ENCODE peak calls at places on chromosomes 5 and 9, in eight cellular contexts. B is A549, R is tibial nerve, Q is body of pancreas, P is esophagus muscularis mucosa, K is GM12878, V is K562, Y is ovary. X is an unnamed sample.

GRCh38 chr5:14879985-14880589 is 8.5 kb upstream of the ANKH start:
- DNase-seq in Y (no peak), B (no peak), P (no peak), K (no peak), V (no peak), Q (no peak), R (no peak), X (no peak)

GRCh38 chr5:159223469-159223868 is 14.1 kb upstream of the RNF145 start:
- DNase-seq in P (no peak), R (no peak), B (no peak), Y (no peak), V (no peak), K (no peak), Q (no peak), X (no peak)

GRCh38 chr9:129898205-129898604 is 62.9 kb downstream of the USP20 start:
- DNase-seq in B (peak; percentile 68), Y (no peak), V (no peak), K (no peak), Q (no peak), P (no peak), R (no peak), X (no peak)

GRCh38 chr9:89379508-89380115 is 61.3 kb downstream of the SECISBP2 start:
- DNase-seq in P (no peak), Y (no peak), V (no peak), R (no peak), Q (no peak), K (no peak), B (no peak), X (no peak)

GRCh38 chr5:60677831-60678664 is 21.9 kb downstream of the DEPDC1B start:
- DNase-seq in V (peak; percentile 50), Y (no peak), Q (no peak), R (no peak), P (no peak), K (peak; percentile 20), B (peak; percentile 56), X (peak; percentile 82)

GRCh38 chr9:80874276-80874675 is 815.1 kb downstream of the TLE1 start:
- DNase-seq in V (no peak), Y (no peak), Q (no peak), K (no peak), B (no peak), P (no peak), R (no peak), X (no peak)

GRCh38 chr9:100426532-100427365 is at the start of gene MSANTD3:
- DNase-seq in K (no peak), B (peak; percentile 77), Q (peak; percentile 84), R (no peak), P (no peak), V (peak; percentile 82), Y (peak; percentile 52), X (peak; percentile 74)

GRCh38 chr5:1921711-1922110 is 39.0 kb upstream of the IRX4 start:
- DNase-seq in B (no peak), Q (no peak), R (no peak), K (no peak), P (no peak), Y (no peak), V (no peak), X (peak; percentile 5)

GRCh38 chr9:84062538-84062937 is 81.9 kb downstream of the RMI1 start:
- DNase-seq in V (no peak), K (no peak), Q (no peak), Y (no peak), B (no peak), P (no peak), R (no peak), X (no peak)

GRCh38 chr5:17157916-17158529 is 59.4 kb upstream of the BASP1 start:
- DNase-seq in Y (no peak), V (no peak), R (no peak), K (no peak), P (no peak), Q (no peak), B (peak; percentile 79), X (no peak)

GRCh38 chr9:974993-975739 is 1.3 kb upstream of the DMRT3 start:
- DNase-seq in B (no peak), V (no peak), R (no peak), K (no peak), Y (no peak), Q (no peak), P (peak; percentile 78), X (no peak)

GRCh38 chr9:136821333-136822031 is 13.7 kb downstream of the RABL6 start:
- DNase-seq in Q (no peak), R (no peak), P (no peak), K (no peak), V (no peak), Y (peak; percentile 17), B (no peak), X (no peak)

GRCh38 chr5:173496129-173496882 is 120.1 kb downstream of the BOD1 start:
- DNase-seq in R (no peak), B (no peak), Q (peak; percentile 76), Y (no peak), K (no peak), V (no peak), P (peak; percentile 92), X (no peak)

GRCh38 chr5:65760504-65761275 is 38.7 kb downstream of the NLN start:
- DNase-seq in R (no peak), Y (no peak), V (no peak), P (no peak), Q (peak; percentile 43), B (peak; percentile 11), K (peak; percentile 8), X (peak; percentile 69)

GRCh38 chr9:77521091-77521490 is 127.0 kb downstream of the GNA14 start:
- DNase-seq in K (no peak), R (no peak), Y (peak; percentile 57), P (peak; percentile 42), B (no peak), V (no peak), Q (peak; percentile 63), X (no peak)

GRCh38 chr9:37455884-37456647 is 9.2 kb downstream of the ZBTB5 start:
- DNase-seq in R (no peak), Y (no peak), K (no peak), Q (no peak), P (no peak), B (no peak), V (no peak), X (no peak)

DNA sequence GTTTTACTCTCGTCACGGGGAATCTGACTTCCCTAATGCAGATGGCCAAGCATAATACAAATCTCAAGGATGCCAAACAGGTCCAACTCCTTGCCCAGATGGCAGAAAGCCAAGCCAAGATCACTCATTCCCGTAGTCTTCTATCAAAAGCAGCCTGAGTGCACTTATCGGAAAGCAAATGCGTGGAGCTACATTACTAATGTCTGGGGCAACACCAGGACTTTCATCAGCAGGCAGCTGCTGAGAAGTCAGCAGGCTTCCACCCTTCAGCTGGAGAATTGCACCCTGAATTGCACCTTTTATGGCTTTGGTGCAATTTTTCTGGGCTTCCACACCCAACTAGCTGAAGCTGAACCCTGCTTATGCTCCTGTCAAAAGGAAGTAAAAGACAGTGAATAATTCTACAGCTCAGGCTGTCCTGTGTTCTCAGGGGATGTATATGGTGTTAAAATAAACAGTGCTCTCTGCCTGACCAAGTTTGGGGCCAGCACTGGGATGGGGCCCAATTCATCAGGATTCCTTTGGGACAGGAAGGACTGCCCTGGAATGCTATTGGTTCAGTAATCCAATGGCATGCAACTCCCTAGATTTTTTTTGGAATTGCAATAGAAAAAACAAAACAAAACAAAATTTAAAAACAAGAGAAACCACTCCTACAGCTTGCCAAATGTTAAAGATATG is 92.6 kb downstream of the DPYSL3 start:
- DNase-seq in R (no peak), B (no peak), P (no peak), Q (peak; percentile 65), V (no peak), K (no peak), Y (no peak), X (peak; percentile 74)
- H3K27ac ChIP-seq in R (no peak overlapping the region), B (no peak overlapping the region), P (peak overlapping the region; percentile 79), Q (no peak overlapping the region), V (no peak overlapping the region), K (no peak overlapping the region), Y (no peak overlapping the region), X (peak overlapping the region; percentile 62)

GRCh38 chr5:150510460-150511263 is 2.7 kb downstream of the NDST1 start:
- DNase-seq in R (no peak), K (no peak), P (no peak), V (no peak), Y (no peak), Q (peak; percentile 86), B (peak; percentile 31), X (peak; percentile 86)
- TF ChIP-seq POLR2A in R (no peak), K (no peak), P (no peak), V (no peak), Y (no peak), Q (no peak), B (no peak), X (peak; percentile 63)

GRCh38 chr9:7370378-7370777 is 429.2 kb downstream of the DMAC1 start:
- DNase-seq in Y (no peak), Q (no peak), K (no peak), B (no peak), P (no peak), V (no peak), R (no peak), X (no peak)
- H3K27ac ChIP-seq in Y (no peak overlapping the region), Q (no peak overlapping the region), K (no peak overlapping the region), B (no peak overlapping the region), P (peak overlapping the region; percentile 17), V (no peak overlapping the region), R (no peak overlapping the region), X (no peak overlapping the region)

GRCh38 chr9:14179449-14179848 is 134.5 kb downstream of the NFIB start:
- DNase-seq in K (no peak), V (no peak), Y (no peak), P (no peak), R (no peak), B (no peak), Q (peak; percentile 82), X (no peak)
- TF ChIP-seq POLR2A in K (no peak), V (no peak), Y (no peak), P (no peak), R (no peak), B (no peak), Q (no peak), X (no peak)

DNA sequence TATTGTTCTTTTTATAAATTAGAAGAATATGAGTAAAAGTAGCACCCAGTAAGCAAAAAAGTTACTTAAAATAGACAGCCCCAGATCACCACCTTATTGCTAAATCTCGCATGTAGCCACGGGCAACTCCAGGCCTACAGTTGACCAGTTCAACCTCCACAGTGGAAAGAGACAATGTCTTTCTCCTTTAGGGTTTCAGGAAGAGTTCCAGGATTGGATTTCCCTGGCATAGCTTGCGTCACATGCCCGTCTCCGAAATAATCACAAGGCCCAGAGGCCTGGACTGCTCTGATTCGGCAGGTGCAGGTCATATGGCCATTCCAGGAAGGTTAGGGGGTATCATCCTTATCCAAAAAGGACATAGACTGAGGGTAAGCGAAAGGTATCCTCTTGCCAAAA is 9.9 kb upstream of the PFDN1 start:
- DNase-seq in Y (no peak), V (no peak), Q (no peak), P (no peak), B (no peak), K (no peak), R (no peak), X (no peak)
- H3K27ac ChIP-seq in Y (no peak overlapping the region), V (no peak overlapping the region), Q (no peak overlapping the region), P (peak overlapping the region; percentile 59), B (peak overlapping the region; percentile 68), K (no peak overlapping the region), R (no peak overlapping the region), X (no peak overlapping the region)

X was measured in Peyer's patch.